ENCODE peak calls at places on chromosomes 1 and 21, in eight cellular contexts. K is GM10248; T is anterior cingulate cortex; Q is SK-MEL-5; R is activated naive CD4-positive, alpha-beta T cell treated with anti-CD3 and anti-CD28 coated beads, Interleukin-2, amount 50 U/mL, for 16 hours; D is hepatocyte; X is nephron progenitor cell; F is GM06990. A is an unnamed sample.

GRCh38 chr21:33419538-33420123 is 16.4 kb downstream of the IFNGR2 start:
- DNase-seq in D (no peak), R (no peak), Q (no peak), T (no peak), K (no peak), X (no peak), F (no peak), A (no peak)

GRCh38 chr1:178954291-178954690 is 71.4 kb upstream of the FAM20B start:
- DNase-seq in R (no peak), X (no peak), D (no peak), F (no peak), Q (no peak), K (no peak), T (no peak), A (no peak)

GRCh38 chr1:53449026-53449425 is 10.2 kb upstream of the DMRTB1 start:
- DNase-seq in D (no peak), Q (no peak), T (no peak), F (no peak), X (no peak), R (no peak), K (no peak), A (no peak)

GRCh38 chr1:201506573-201507567 is at the start of gene CSRP1:
- DNase-seq in X (no peak), R (peak), F (peak), T (peak), D (peak), Q (peak), K (peak), A (peak)

GRCh38 chr1:84350104-84350503 is 48.2 kb upstream of the DNASE2B start:
- DNase-seq in X (no peak), K (no peak), Q (peak), R (no peak), F (no peak), T (no peak), D (no peak), A (no peak)

GRCh38 chr1:160795951-160796383 is at the start of gene LY9:
- DNase-seq in R (peak), D (no peak), K (peak), T (no peak), Q (no peak), F (peak), X (no peak), A (peak)

GRCh38 chr21:46661211-46661625 is 25.7 kb downstream of the PRMT2 start:
- DNase-seq in T (peak), D (peak), R (peak), F (peak), X (peak), K (peak), Q (no peak), A (no peak)

GRCh38 chr1:95742591-95743089 is 508.6 kb downstream of the RWDD3 start:
- DNase-seq in T (no peak), R (no peak), X (no peak), Q (no peak), K (no peak), F (no peak), D (peak), A (no peak)

GRCh38 chr1:109060707-109061106 is 15.1 kb downstream of the TAF13 start:
- DNase-seq in Q (no peak), D (no peak), F (no peak), R (no peak), X (no peak), T (no peak), K (no peak), A (no peak)

GRCh38 chr1:61370177-61370907 is 288.0 kb downstream of the NFIA start:
- DNase-seq in D (no peak), F (no peak), T (no peak), X (no peak), K (no peak), R (no peak), Q (no peak), A (no peak)

GRCh38 chr1:40316595-40317393 is at the start of gene COL9A2:
- DNase-seq in K (peak), D (peak), Q (no peak), T (peak), F (peak), X (peak), R (peak), A (peak)

GRCh38 chr1:102742426-102742825 is 365.9 kb downstream of the COL11A1 start:
- DNase-seq in F (no peak), R (no peak), D (no peak), T (no peak), K (no peak), Q (no peak), X (no peak), A (no peak)

GRCh38 chr1:12549460-12550349 is 68.3 kb downstream of the DHRS3 start:
- DNase-seq in F (no peak), R (no peak), Q (peak), T (no peak), D (peak), X (peak), K (no peak), A (no peak)

GRCh38 chr1:16243408-16243690 is 6.4 kb upstream of the CPLANE2 start:
- DNase-seq in X (no peak), K (no peak), R (no peak), Q (no peak), F (no peak), D (no peak), T (no peak), A (no peak)

GRCh38 chr1:11248169-11248568 is 14.2 kb downstream of the MTOR start:
- DNase-seq in K (no peak), F (no peak), X (no peak), D (no peak), R (no peak), T (no peak), Q (no peak), A (no peak)

GRCh38 chr1:100440075-100440809 is 87.9 kb downstream of the CDC14A start:
- DNase-seq in K (peak), Q (no peak), F (no peak), T (no peak), X (peak), R (peak), D (peak), A (peak)

GRCh38 chr1:12475947-12476346 is 142.1 kb downstream of the DHRS3 start:
- DNase-seq in F (no peak), K (no peak), Q (no peak), T (no peak), D (no peak), R (no peak), X (no peak), A (no peak)

GRCh38 chr1:20390589-20391331 is 95.2 kb downstream of the CAMK2N1 start:
- DNase-seq in X (no peak), T (no peak), F (no peak), D (no peak), Q (no peak), K (no peak), R (no peak), A (no peak)

GRCh38 chr1:41875487-41875886 is 43.2 kb downstream of the HIVEP3 start:
- DNase-seq in X (no peak), K (no peak), T (no peak), R (no peak), Q (no peak), D (no peak), F (no peak), A (no peak)

GRCh38 chr1:200072636-200073285 is 45.3 kb downstream of the NR5A2 start:
- DNase-seq in X (no peak), F (peak), D (no peak), Q (no peak), R (no peak), K (no peak), T (no peak), A (no peak)

GRCh38 chr1:11383553-11384169 is 95.3 kb upstream of the DISP3 start:
- DNase-seq in F (no peak), T (peak), X (no peak), K (no peak), R (no peak), D (no peak), Q (no peak), A (no peak)

GRCh38 chr1:2274231-2274967 is 46.3 kb downstream of the SKI start:
- DNase-seq in F (no peak), T (no peak), R (no peak), K (no peak), Q (no peak), D (no peak), X (no peak), A (no peak)

GRCh38 chr1:67685558-67686271 is 714 bp downstream of the GADD45A start:
- DNase-seq in R (peak), F (peak), X (peak), Q (no peak), D (peak), T (peak), K (peak), A (peak)

GRCh38 chr1:2108213-2108876 is 58.1 kb downstream of the PRKCZ start:
- DNase-seq in D (peak), X (peak), Q (peak), R (no peak), T (no peak), K (no peak), F (no peak), A (no peak)

GRCh38 chr1:32817815-32818786 is 648 bp downstream of the S100PBP start:
- DNase-seq in D (peak), T (peak), R (peak), Q (peak), X (peak), F (no peak), K (no peak), A (peak)

GRCh38 chr21:35390013-35390776 is 341.1 kb upstream of the RUNX1 start:
- DNase-seq in T (no peak), Q (no peak), F (no peak), D (peak), X (no peak), K (no peak), R (no peak), A (no peak)

GRCh38 chr21:43372663-43373386 is 54.1 kb downstream of the SIK1 start:
- DNase-seq in T (no peak), X (no peak), F (no peak), Q (no peak), D (no peak), K (no peak), R (no peak), A (no peak)

GRCh38 chr1:167312871-167313270 is 92.2 kb downstream of the POU2F1 start:
- DNase-seq in Q (no peak), X (no peak), D (no peak), R (no peak), K (no peak), T (no peak), F (no peak), A (no peak)

GRCh38 chr1:198122693-198123092 is 34.1 kb upstream of the NEK7 start:
- DNase-seq in F (no peak), Q (no peak), X (no peak), K (no peak), T (no peak), R (no peak), D (no peak), A (no peak)

GRCh38 chr1:200150721-200151120 is 123.2 kb downstream of the NR5A2 start:
- DNase-seq in X (no peak), F (no peak), Q (peak), D (peak), T (no peak), R (no peak), K (peak), A (no peak)

GRCh38 chr1:202014915-202015676 is 4.7 kb downstream of the ELF3 start:
- DNase-seq in R (no peak), T (no peak), F (no peak), K (no peak), X (no peak), D (no peak), Q (no peak), A (no peak)